ENCODE peak calls at places on chromosome 14, in seven cellular contexts. One of them, this sample, is unnamed.
A peak's percentile ranks its signal among the peaks of the same experiment; 100 is the strongest.

GRCh38 chr14:102544034-102544744 is 34.6 kb upstream of the ANKRD9 start:
- DNase-seq in PC-3: peak; percentile 41
- DNase-seq in AG10803: no peak
- DNase-seq in astrocyte of the spinal cord: no peak
- DNase-seq in kidney: no peak
- DNase-seq in heart left ventricle: no peak
- DNase-seq in fibroblast of mammary gland: no peak
- DNase-seq in this sample: no peak

GRCh38 chr14:57346741-57347140 is 43.6 kb upstream of the NAA30 start:
- DNase-seq in astrocyte of the spinal cord: no peak
- DNase-seq in kidney: no peak
- DNase-seq in heart left ventricle: no peak
- DNase-seq in AG10803: no peak
- DNase-seq in PC-3: peak; percentile 63
- DNase-seq in fibroblast of mammary gland: no peak
- DNase-seq in this sample: no peak

GRCh38 chr14:85596562-85596961 is 66.6 kb downstream of the FLRT2 start:
- DNase-seq in heart left ventricle: no peak
- DNase-seq in PC-3: no peak
- DNase-seq in astrocyte of the spinal cord: no peak
- DNase-seq in AG10803: no peak
- DNase-seq in kidney: no peak
- DNase-seq in fibroblast of mammary gland: no peak
- DNase-seq in this sample: no peak

GRCh38 chr14:22850944-22851790 is 14.8 kb downstream of the MMP14 start:
- DNase-seq in heart left ventricle: peak; percentile 91
- DNase-seq in fibroblast of mammary gland: peak; percentile 99
- DNase-seq in PC-3: peak; percentile 92
- DNase-seq in kidney: peak; percentile 94
- DNase-seq in astrocyte of the spinal cord: peak; percentile 95
- DNase-seq in AG10803: peak; percentile 99
- DNase-seq in this sample: peak; percentile 97

GRCh38 chr14:85867450-85867849 is 337.5 kb downstream of the FLRT2 start:
- DNase-seq in astrocyte of the spinal cord: no peak
- DNase-seq in fibroblast of mammary gland: no peak
- DNase-seq in heart left ventricle: no peak
- DNase-seq in AG10803: no peak
- DNase-seq in kidney: no peak
- DNase-seq in PC-3: peak; percentile 28
- DNase-seq in this sample: no peak

GRCh38 chr14:65168840-65169239 is 66.5 kb upstream of the MAX start:
- DNase-seq in fibroblast of mammary gland: peak; percentile 90
- DNase-seq in heart left ventricle: no peak
- DNase-seq in AG10803: peak; percentile 42
- DNase-seq in astrocyte of the spinal cord: no peak
- DNase-seq in kidney: no peak
- DNase-seq in PC-3: peak; percentile 38
- DNase-seq in this sample: no peak

GRCh38 chr14:39440975-39441374 is 8.7 kb upstream of the FBXO33 start:
- DNase-seq in fibroblast of mammary gland: no peak
- DNase-seq in heart left ventricle: no peak
- DNase-seq in AG10803: no peak
- DNase-seq in PC-3: no peak
- DNase-seq in astrocyte of the spinal cord: no peak
- DNase-seq in kidney: no peak
- DNase-seq in this sample: no peak

GRCh38 chr14:75156901-75157300 is 19.5 kb downstream of the TMED10 start:
- DNase-seq in astrocyte of the spinal cord: peak; percentile 22
- DNase-seq in AG10803: no peak
- DNase-seq in PC-3: peak; percentile 12
- DNase-seq in heart left ventricle: no peak
- DNase-seq in fibroblast of mammary gland: no peak
- DNase-seq in kidney: no peak
- DNase-seq in this sample: no peak

GRCh38 chr14:92928258-92928629 is 5.3 kb downstream of the CHGA start:
- DNase-seq in heart left ventricle: no peak
- DNase-seq in kidney: no peak
- DNase-seq in astrocyte of the spinal cord: no peak
- DNase-seq in PC-3: no peak
- DNase-seq in fibroblast of mammary gland: no peak
- DNase-seq in AG10803: no peak
- DNase-seq in this sample: no peak

GRCh38 chr14:22837750-22838538 is 1.6 kb downstream of the MMP14 start:
- DNase-seq in kidney: peak; percentile 70
- DNase-seq in astrocyte of the spinal cord: peak; percentile 48
- DNase-seq in PC-3: peak; percentile 51
- DNase-seq in fibroblast of mammary gland: peak; percentile 63
- DNase-seq in heart left ventricle: peak; percentile 52
- DNase-seq in AG10803: peak; percentile 60
- DNase-seq in this sample: no peak

GRCh38 chr14:65261425-65261920 is 151.1 kb upstream of the FUT8 start:
- DNase-seq in heart left ventricle: no peak
- DNase-seq in AG10803: peak; percentile 45
- DNase-seq in PC-3: no peak
- DNase-seq in kidney: no peak
- DNase-seq in astrocyte of the spinal cord: no peak
- DNase-seq in fibroblast of mammary gland: peak; percentile 90
- DNase-seq in this sample: no peak

GRCh38 chr14:81485372-81485771 is 48.3 kb downstream of the SEL1L start:
- DNase-seq in PC-3: no peak
- DNase-seq in AG10803: no peak
- DNase-seq in heart left ventricle: no peak
- DNase-seq in fibroblast of mammary gland: no peak
- DNase-seq in kidney: no peak
- DNase-seq in astrocyte of the spinal cord: no peak
- DNase-seq in this sample: no peak

GRCh38 chr14:103334644-103335603 is 887 bp downstream of the EIF5 start:
- DNase-seq in fibroblast of mammary gland: peak; percentile 74
- DNase-seq in PC-3: peak; percentile 75
- DNase-seq in AG10803: peak; percentile 54
- DNase-seq in astrocyte of the spinal cord: peak; percentile 80
- DNase-seq in heart left ventricle: peak; percentile 72
- DNase-seq in kidney: peak; percentile 95
- DNase-seq in this sample: no peak

GRCh38 chr14:61101803-61102548 is 120.9 kb downstream of the SLC38A6 start:
- DNase-seq in fibroblast of mammary gland: peak; percentile 82
- DNase-seq in kidney: no peak
- DNase-seq in heart left ventricle: no peak
- DNase-seq in PC-3: peak; percentile 23
- DNase-seq in astrocyte of the spinal cord: peak; percentile 67
- DNase-seq in AG10803: peak; percentile 56
- DNase-seq in this sample: peak; percentile 43

GRCh38 chr14:36105401-36105800 is 71.1 kb downstream of the PTCSC3 start:
- DNase-seq in fibroblast of mammary gland: peak; percentile 25
- DNase-seq in PC-3: peak; percentile 61
- DNase-seq in heart left ventricle: no peak
- DNase-seq in astrocyte of the spinal cord: no peak
- DNase-seq in AG10803: no peak
- DNase-seq in kidney: no peak
- DNase-seq in this sample: no peak

GRCh38 chr14:101469382-101470251 is 91.7 kb upstream of the DIO3 start:
- DNase-seq in kidney: peak; percentile 20
- DNase-seq in fibroblast of mammary gland: no peak
- DNase-seq in AG10803: no peak
- DNase-seq in PC-3: no peak
- DNase-seq in heart left ventricle: no peak
- DNase-seq in astrocyte of the spinal cord: no peak
- DNase-seq in this sample: no peak

GRCh38 chr14:62451221-62451620 is 594.0 kb downstream of the KCNH5 start:
- DNase-seq in PC-3: no peak
- DNase-seq in kidney: no peak
- DNase-seq in heart left ventricle: no peak
- DNase-seq in astrocyte of the spinal cord: no peak
- DNase-seq in AG10803: no peak
- DNase-seq in fibroblast of mammary gland: no peak
- DNase-seq in this sample: no peak

GRCh38 chr14:54769955-54770863 is 132.4 kb downstream of the GCH1 start:
- DNase-seq in fibroblast of mammary gland: no peak
- DNase-seq in astrocyte of the spinal cord: no peak
- DNase-seq in AG10803: no peak
- DNase-seq in kidney: peak; percentile 26
- DNase-seq in heart left ventricle: no peak
- DNase-seq in PC-3: no peak
- DNase-seq in this sample: no peak

GRCh38 chr14:64612021-64612380 is 62.2 kb downstream of the PPP1R36 start:
- DNase-seq in fibroblast of mammary gland: peak; percentile 56
- DNase-seq in kidney: no peak
- DNase-seq in AG10803: peak; percentile 83
- DNase-seq in heart left ventricle: no peak
- DNase-seq in PC-3: peak; percentile 53
- DNase-seq in astrocyte of the spinal cord: peak; percentile 61
- DNase-seq in this sample: no peak

GRCh38 chr14:74733241-74733640 is 20.3 kb downstream of the FCF1 start:
- DNase-seq in astrocyte of the spinal cord: no peak
- DNase-seq in kidney: no peak
- DNase-seq in heart left ventricle: no peak
- DNase-seq in AG10803: no peak
- DNase-seq in fibroblast of mammary gland: no peak
- DNase-seq in PC-3: no peak
- DNase-seq in this sample: no peak

GRCh38 chr14:61953602-61954001 is 191.4 kb downstream of the SNAPC1 start:
- DNase-seq in AG10803: no peak
- DNase-seq in heart left ventricle: no peak
- DNase-seq in astrocyte of the spinal cord: no peak
- DNase-seq in PC-3: no peak
- DNase-seq in kidney: no peak
- DNase-seq in fibroblast of mammary gland: no peak
- DNase-seq in this sample: no peak

GRCh38 chr14:37599527-37600368 is 4.3 kb downstream of the TTC6 start:
- DNase-seq in fibroblast of mammary gland: no peak
- DNase-seq in PC-3: peak; percentile 63
- DNase-seq in kidney: no peak
- DNase-seq in astrocyte of the spinal cord: no peak
- DNase-seq in heart left ventricle: no peak
- DNase-seq in AG10803: no peak
- DNase-seq in this sample: no peak
- TF ChIP-seq CTCF in fibroblast of mammary gland: no peak
- TF ChIP-seq CTCF in PC-3: no peak
- TF ChIP-seq CTCF in kidney: no peak
- TF ChIP-seq CTCF in astrocyte of the spinal cord: no peak
- TF ChIP-seq CTCF in heart left ventricle: no peak
- TF ChIP-seq CTCF in AG10803: no peak
- TF ChIP-seq CTCF in this sample: no peak

DNA sequence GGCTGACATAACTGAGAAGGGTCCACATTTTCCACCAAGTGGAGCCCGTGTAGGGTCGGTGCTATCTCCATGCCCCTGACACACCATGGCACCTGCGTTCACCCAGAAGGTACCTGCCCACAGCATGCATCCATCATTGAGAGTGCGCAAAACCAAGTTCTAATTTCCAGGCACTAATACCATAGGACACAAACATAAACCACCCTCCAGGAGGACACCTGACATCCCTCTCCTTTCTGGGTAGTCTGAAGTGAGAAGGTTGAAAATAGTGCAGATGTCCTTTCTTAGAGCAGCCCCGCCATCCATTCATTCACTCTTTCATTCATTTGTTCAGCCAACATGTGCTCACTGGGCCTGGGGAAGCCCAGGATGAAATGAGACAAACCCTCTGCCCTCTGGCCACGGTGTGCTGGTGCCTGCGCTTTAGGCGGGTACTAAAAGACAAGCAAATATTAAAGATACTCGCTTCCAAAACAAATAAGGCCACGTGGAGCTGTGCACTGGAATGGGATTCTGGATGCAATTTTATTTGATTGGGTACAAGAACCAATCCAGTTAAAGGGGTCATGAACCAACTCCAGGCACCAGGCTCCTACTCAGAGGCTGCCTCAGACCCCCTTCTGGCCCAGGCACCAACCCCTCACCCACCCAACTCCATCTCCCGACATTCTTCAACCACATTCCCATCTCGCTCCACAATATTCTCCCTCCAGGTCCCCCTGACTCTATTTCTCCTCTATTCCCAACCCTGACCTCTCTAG is 1.2 kb downstream of the TTC7B start:
- DNase-seq in PC-3: no peak
- DNase-seq in astrocyte of the spinal cord: no peak
- DNase-seq in kidney: no peak
- DNase-seq in heart left ventricle: no peak
- DNase-seq in AG10803: no peak
- DNase-seq in fibroblast of mammary gland: no peak
- DNase-seq in this sample: no peak
- H3K4me3 ChIP-seq in PC-3: peak overlapping the region; percentile 91
- H3K4me3 ChIP-seq in astrocyte of the spinal cord: peak overlapping the region; percentile 72
- H3K4me3 ChIP-seq in kidney: peak overlapping the region; percentile 73
- H3K4me3 ChIP-seq in heart left ventricle: peak overlapping the region; percentile 87
- H3K4me3 ChIP-seq in AG10803: peak overlapping the region; percentile 76
- H3K4me3 ChIP-seq in fibroblast of mammary gland: peak overlapping the region; percentile 74
- H3K4me3 ChIP-seq in this sample: peak overlapping the region; percentile 80

DNA sequence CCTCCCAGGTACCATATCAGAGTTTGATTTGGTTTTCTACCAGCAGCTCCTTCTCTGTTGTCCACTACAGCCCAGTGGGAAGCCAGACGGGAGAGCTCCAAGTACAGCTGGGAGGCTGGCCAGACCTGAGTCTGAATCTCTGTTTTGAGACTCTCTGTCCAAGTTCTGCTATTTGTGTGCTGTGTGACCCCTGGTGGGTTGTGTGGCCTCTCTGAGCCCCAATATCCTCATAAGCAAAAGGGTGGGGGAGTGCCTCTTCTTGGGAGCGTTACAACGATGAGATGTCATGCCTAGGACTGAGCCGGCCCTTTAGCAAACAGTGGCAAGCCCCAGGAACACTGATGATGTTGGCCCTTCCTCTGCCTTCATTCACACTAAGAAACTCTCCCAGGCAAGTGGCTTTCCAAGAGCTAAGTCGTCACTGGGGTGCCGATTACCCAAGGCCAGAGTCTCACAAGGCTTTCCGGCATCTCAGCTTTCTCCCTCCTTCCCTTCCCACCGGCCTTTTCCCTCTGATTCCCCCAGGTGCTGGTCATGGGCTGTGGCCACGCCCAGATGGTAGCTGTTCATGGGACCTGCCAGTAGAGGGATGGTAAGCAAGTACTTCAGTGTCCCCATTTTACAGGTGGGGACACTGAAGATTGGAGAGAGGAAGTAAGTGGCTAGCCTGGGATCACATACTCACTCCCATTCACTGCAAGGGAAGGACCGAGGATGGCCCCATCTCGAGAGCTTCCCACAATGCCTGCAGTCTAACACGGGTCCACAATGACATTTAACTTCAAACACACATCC is 47.7 kb downstream of the BCL11B start:
- DNase-seq in AG10803: no peak
- DNase-seq in kidney: no peak
- DNase-seq in fibroblast of mammary gland: no peak
- DNase-seq in astrocyte of the spinal cord: no peak
- DNase-seq in PC-3: no peak
- DNase-seq in heart left ventricle: no peak
- DNase-seq in this sample: no peak
- TF ChIP-seq CTCF in AG10803: no peak
- TF ChIP-seq CTCF in kidney: no peak
- TF ChIP-seq CTCF in fibroblast of mammary gland: no peak
- TF ChIP-seq CTCF in astrocyte of the spinal cord: no peak
- TF ChIP-seq CTCF in PC-3: no peak
- TF ChIP-seq CTCF in heart left ventricle: no peak
- TF ChIP-seq CTCF in this sample: no peak

DNA sequence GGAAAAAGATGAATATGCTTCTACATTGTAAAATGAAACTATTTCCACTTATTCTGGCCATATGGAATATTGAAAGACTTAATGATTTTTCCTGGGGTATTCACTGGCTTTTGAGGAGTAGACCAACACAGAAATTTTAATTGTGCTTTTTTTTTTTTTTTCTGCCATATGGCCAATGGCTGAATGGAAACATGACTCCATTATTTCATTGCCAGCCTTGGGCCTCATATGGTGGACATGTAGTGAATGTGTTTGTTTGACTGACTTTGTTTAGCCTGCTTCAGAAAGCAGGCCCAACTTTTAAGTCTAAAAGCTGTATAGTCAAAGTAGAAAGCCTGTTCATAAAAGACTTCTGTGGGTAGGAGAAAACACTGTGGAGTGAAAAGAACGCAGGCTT is 2.4 kb downstream of the GNG2 start:
- DNase-seq in PC-3: no peak
- DNase-seq in AG10803: no peak
- DNase-seq in astrocyte of the spinal cord: no peak
- DNase-seq in kidney: no peak
- DNase-seq in fibroblast of mammary gland: no peak
- DNase-seq in heart left ventricle: no peak
- DNase-seq in this sample: no peak
- H3K4me3 ChIP-seq in PC-3: no peak overlapping the region
- H3K4me3 ChIP-seq in AG10803: peak overlapping the region; percentile 70
- H3K4me3 ChIP-seq in astrocyte of the spinal cord: no peak overlapping the region
- H3K4me3 ChIP-seq in kidney: peak overlapping the region; percentile 9
- H3K4me3 ChIP-seq in fibroblast of mammary gland: no peak overlapping the region
- H3K4me3 ChIP-seq in heart left ventricle: peak overlapping the region; percentile 46
- H3K4me3 ChIP-seq in this sample: no peak overlapping the region

This sample was measured in AG09309.